ENCODE peak calls at places on chromosomes 4 and X, in ten cellular contexts. T is HCT116, P is upper lobe of left lung, M is ovary, K is heart left ventricle, A is A549, N is right lobe of liver, G is stomach, E is sigmoid colon, H is K562. L is an unnamed sample.

GRCh38 chr4:76377922-76378321 is 43.0 kb downstream of the CCDC158 start:
- DNase-seq in T (peak), P (no peak), M (no peak), K (no peak), A (peak), N (no peak), G (peak), E (no peak), H (peak), L (peak)

GRCh38 chr4:42654606-42655005 is 2.3 kb downstream of the ATP8A1 start:
- DNase-seq in T (peak), P (no peak), M (no peak), K (no peak), A (no peak), N (no peak), G (no peak), E (no peak), H (no peak), L (peak)

GRCh38 chrX:46203115-46203514 is 342.1 kb downstream of the ZNF674 start:
- DNase-seq in T (no peak), P (no peak), M (no peak), K (no peak), A (no peak), N (no peak), G (no peak), E (no peak), H (no peak), L (no peak)

GRCh38 chrX:47169726-47170515 is 23.7 kb upstream of the UBA1 start:
- DNase-seq in T (no peak), P (no peak), M (no peak), K (peak), A (no peak), N (no peak), G (peak), E (no peak), H (peak), L (no peak)

GRCh38 chrX:97854071-97854470 is 970.4 kb downstream of the RPA4 start:
- DNase-seq in T (no peak), P (no peak), M (no peak), K (no peak), A (no peak), N (no peak), G (no peak), E (no peak), H (no peak), L (no peak)

GRCh38 chr4:23135792-23136645 is 443.3 kb downstream of the GBA3 start:
- DNase-seq in T (peak), P (no peak), M (no peak), K (no peak), A (peak), N (no peak), G (no peak), E (no peak), H (peak), L (no peak)

GRCh38 chr4:114613579-114613978 is 15.0 kb downstream of the UGT8 start:
- DNase-seq in T (no peak), P (no peak), M (no peak), K (no peak), A (no peak), N (no peak), G (no peak), E (no peak), H (no peak), L (no peak)

GRCh38 chr4:108852691-108853090 is 89.8 kb upstream of the ETNPPL start:
- DNase-seq in T (no peak), P (no peak), M (no peak), K (no peak), A (no peak), N (no peak), G (no peak), E (no peak), H (no peak), L (no peak)

GRCh38 chrX:57156397-57157049 is 19.3 kb upstream of the SPIN2A start:
- DNase-seq in T (peak), P (no peak), M (no peak), K (peak), A (no peak), N (peak), G (peak), E (no peak), H (peak), L (peak)

GRCh38 chr4:168755643-168756482 is 254.2 kb downstream of the CBR4 start:
- DNase-seq in T (no peak), P (no peak), M (no peak), K (no peak), A (no peak), N (no peak), G (no peak), E (no peak), H (no peak), L (no peak)

GRCh38 chrX:119237526-119238035 is 1.5 kb downstream of the PGRMC1 start:
- DNase-seq in T (no peak), P (no peak), M (no peak), K (no peak), A (no peak), N (no peak), G (no peak), E (no peak), H (no peak), L (no peak)

GRCh38 chr4:170047774-170048354 is 21.7 kb upstream of the MFAP3L start:
- DNase-seq in T (peak), P (no peak), M (peak), K (peak), A (peak), N (no peak), G (peak), E (no peak), H (peak), L (peak)

GRCh38 chr4:3679851-3680311 is 86.3 kb upstream of the ADRA2C start:
- DNase-seq in T (no peak), P (peak), M (peak), K (no peak), A (no peak), N (no peak), G (no peak), E (peak), H (no peak), L (peak)

GRCh38 chr4:60655356-60655755 is 544.8 kb upstream of the ADGRL3 start:
- DNase-seq in T (no peak), P (no peak), M (no peak), K (no peak), A (no peak), N (no peak), G (no peak), E (no peak), H (no peak), L (no peak)

GRCh38 chr4:15336410-15337184 is 91.2 kb upstream of the C1QTNF7 start:
- DNase-seq in T (no peak), P (no peak), M (no peak), K (no peak), A (no peak), N (no peak), G (no peak), E (no peak), H (no peak), L (no peak)

GRCh38 chr4:165761968-165762367 is 111.1 kb upstream of the TLL1 start:
- DNase-seq in T (no peak), P (no peak), M (no peak), K (no peak), A (no peak), N (no peak), G (no peak), E (no peak), H (no peak), L (no peak)

GRCh38 chrX:10992110-10992509 is 119.0 kb upstream of the HCCS start:
- DNase-seq in T (no peak), P (no peak), M (no peak), K (no peak), A (no peak), N (no peak), G (no peak), E (no peak), H (no peak), L (no peak)

GRCh38 chr4:41832961-41833360 is 84.4 kb upstream of the PHOX2B start:
- DNase-seq in T (no peak), P (no peak), M (no peak), K (no peak), A (no peak), N (no peak), G (no peak), E (no peak), H (no peak), L (no peak)

GRCh38 chr4:23290656-23291055 is 597.9 kb downstream of the GBA3 start:
- DNase-seq in T (no peak), P (no peak), M (no peak), K (no peak), A (no peak), N (no peak), G (no peak), E (no peak), H (no peak), L (no peak)

GRCh38 chr4:51843309-51844156 is 580 bp downstream of the DCUN1D4 start:
- DNase-seq in T (no peak), P (peak), M (peak), K (peak), A (peak), N (peak), G (peak), E (peak), H (peak), L (peak)

GRCh38 chr4:51840791-51841190 is 2.2 kb upstream of the DCUN1D4 start:
- DNase-seq in T (no peak), P (no peak), M (no peak), K (no peak), A (no peak), N (no peak), G (no peak), E (no peak), H (no peak), L (no peak)

GRCh38 chr4:51844157-51845054 is 1.5 kb downstream of the DCUN1D4 start:
- DNase-seq in T (peak), P (peak), M (peak), K (peak), A (peak), N (peak), G (peak), E (peak), H (peak), L (peak)

GRCh38 chr4:51842554-51843308 is at the start of gene DCUN1D4:
- DNase-seq in T (peak), P (peak), M (peak), K (peak), A (peak), N (peak), G (peak), E (peak), H (peak), L (peak)

GRCh38 chr4:51842167-51842553 is 793 bp upstream of the DCUN1D4 start:
- DNase-seq in T (no peak), P (no peak), M (peak), K (peak), A (no peak), N (no peak), G (no peak), E (peak), H (no peak), L (no peak)
- H3K27ac ChIP-seq in T (peak), P (peak), M (peak), K (peak), A (peak), N (peak), G (peak), E (peak), H (peak), L (peak)

GRCh38 chrX:71095555-71095970 is at the start of gene FOXO4:
- DNase-seq in T (peak), P (peak), M (peak), K (peak), A (peak), N (peak), G (peak), E (peak), H (peak), L (peak)

GRCh38 chrX:71098302-71098701 is 2.7 kb downstream of the FOXO4 start:
- DNase-seq in T (peak), P (no peak), M (peak), K (peak), A (peak), N (no peak), G (peak), E (peak), H (peak), L (peak)

GRCh38 chrX:71095033-71095432 is 618 bp upstream of the FOXO4 start:
- DNase-seq in T (no peak), P (no peak), M (no peak), K (no peak), A (no peak), N (no peak), G (no peak), E (no peak), H (no peak), L (no peak)

GRCh38 chrX:71096702-71097032 is 1.0 kb downstream of the FOXO4 start:
- DNase-seq in T (no peak), P (peak), M (no peak), K (no peak), A (no peak), N (no peak), G (peak), E (no peak), H (no peak), L (no peak)

DNA sequence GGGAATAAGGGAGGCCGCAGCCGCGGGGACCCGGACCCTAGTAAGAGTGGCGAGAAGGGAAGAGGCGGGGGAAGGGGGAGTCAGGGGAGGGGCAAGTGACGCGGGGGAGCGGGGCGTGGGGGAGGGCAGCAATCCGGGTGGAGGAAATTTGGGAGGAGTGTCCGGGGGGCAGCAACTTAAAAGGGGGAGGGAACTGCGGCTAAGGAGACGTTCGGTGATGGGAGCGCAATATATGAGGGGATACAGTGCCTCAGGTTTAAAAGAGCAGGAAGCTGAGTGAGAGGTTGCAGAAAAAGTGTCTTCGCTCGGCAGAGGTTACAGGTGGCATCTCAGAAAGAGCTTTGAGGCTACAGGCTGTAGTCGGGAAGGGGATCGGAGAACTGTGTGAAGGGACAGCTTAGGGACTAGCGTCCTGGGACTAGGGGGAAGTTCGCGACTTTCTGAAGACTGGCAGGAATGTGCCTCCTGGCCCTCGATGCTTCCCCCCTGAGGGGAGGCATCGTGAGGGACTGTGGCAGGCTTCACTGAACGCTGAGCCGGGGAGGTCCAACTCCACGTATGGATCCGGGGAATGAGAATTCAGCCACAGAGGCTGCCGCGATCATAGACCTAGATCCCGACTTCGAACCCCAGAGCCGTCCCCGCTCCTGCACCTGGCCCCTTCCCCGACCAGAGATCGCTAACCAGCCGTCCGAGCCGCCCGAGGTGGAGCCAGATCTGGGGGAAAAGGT is 485 bp downstream of the FOXO4 start:
- DNase-seq in T (peak), P (no peak), M (no peak), K (no peak), A (peak), N (no peak), G (no peak), E (no peak), H (peak), L (no peak)
- TF ChIP-seq POLR2A in T (no peak), P (peak), M (peak), K (peak), A (no peak), N (no peak), G (no peak), E (no peak), H (no peak), L (no peak)

GRCh38 chr4:158016511-158016910 is 156.3 kb downstream of the GASK1B start:
- DNase-seq in T (no peak), P (no peak), M (no peak), K (no peak), A (no peak), N (no peak), G (no peak), E (no peak), H (no peak), L (no peak)

GRCh38 chr4:158020175-158020574 is 152.7 kb downstream of the GASK1B start:
- DNase-seq in T (peak), P (no peak), M (no peak), K (no peak), A (peak), N (no peak), G (no peak), E (peak), H (no peak), L (no peak)

GRCh38 chr4:158020734-158021346 is 152.0 kb downstream of the GASK1B start:
- DNase-seq in T (peak), P (no peak), M (no peak), K (no peak), A (no peak), N (no peak), G (no peak), E (no peak), H (no peak), L (no peak)

GRCh38 chr4:158018831-158019230 is 154.0 kb downstream of the GASK1B start:
- DNase-seq in T (no peak), P (no peak), M (no peak), K (no peak), A (no peak), N (no peak), G (no peak), E (no peak), H (no peak), L (no peak)

DNA sequence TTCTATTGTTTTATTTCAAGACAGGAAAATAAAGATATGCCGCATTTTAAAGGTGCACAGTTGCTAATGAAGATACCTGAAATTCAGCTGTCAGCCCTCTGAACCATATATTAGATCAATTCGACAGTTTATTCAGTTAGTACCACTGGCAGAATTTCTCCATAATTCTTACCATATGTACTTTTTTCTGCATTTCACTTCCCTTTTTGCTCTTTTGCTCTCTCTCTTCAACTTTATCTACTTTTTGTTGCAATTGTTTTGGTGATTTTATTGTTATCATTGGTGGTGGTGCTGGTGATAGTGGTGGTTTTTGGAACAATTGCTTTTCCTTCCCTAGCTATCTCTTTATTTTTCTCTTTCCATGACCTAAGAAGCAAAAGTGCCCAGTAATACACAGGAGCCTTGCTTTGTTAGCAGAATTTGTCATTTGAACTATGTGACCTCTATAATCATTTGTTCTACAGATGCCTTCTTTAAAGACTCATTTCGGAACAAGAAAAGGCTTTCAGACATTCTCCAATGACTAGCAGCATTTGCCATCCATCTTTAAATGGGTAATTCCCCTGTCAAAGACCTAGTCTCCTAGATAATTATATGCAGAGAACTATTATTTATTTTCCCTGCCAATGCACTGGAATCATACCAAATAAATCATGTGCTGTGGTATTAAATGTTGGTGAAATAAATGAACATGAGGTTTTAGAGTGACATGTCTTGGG is 154.6 kb downstream of the GASK1B start:
- DNase-seq in T (no peak), P (no peak), M (no peak), K (no peak), A (no peak), N (no peak), G (no peak), E (no peak), H (no peak), L (no peak)
- H3K27ac ChIP-seq in T (no peak), P (no peak), M (peak), K (no peak), A (peak), N (no peak), G (no peak), E (no peak), H (no peak), L (no peak)

DNA sequence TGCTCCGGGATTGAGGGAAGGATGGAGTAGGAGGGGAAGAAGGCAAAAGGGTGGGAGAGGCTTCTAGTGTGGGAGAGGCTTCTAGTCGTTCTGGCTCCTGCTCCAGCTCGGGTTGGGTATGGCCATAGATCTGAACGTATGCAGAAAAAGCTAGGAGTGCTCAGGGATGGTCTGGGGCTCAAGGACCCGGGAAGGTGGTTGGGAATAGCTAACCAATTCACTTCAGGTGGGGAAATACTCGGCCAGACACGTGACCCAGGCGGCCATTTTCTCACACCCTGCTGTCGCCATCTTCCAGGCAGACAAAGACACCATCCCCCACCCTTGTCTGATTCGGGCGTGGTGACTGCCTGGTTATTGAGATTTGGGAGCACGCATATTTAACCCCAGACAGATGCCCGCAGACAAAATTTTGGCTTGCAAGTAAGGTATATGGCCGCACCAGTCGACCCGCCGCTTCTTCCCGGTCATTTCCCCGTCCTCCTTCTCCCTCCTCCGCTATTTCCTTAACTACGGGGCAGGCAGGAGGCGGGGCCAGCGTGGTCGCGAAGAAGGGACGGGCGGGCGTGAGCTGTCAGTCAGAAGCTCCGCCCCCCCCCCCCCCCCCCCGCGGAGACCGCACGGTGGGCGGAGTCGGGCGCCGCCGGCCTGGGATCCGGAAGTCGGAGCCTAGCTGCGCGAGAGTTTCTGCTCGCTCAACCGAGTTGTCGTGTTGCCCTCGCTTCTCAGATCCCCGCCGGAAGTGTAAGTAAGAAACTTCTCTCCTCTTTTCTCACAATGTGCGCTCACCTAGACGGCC is at the start of gene GNL3L:
- DNase-seq in T (peak), P (peak), M (peak), K (peak), A (peak), N (peak), G (peak), E (peak), H (peak), L (peak)
- TF ChIP-seq POLR2A in T (no peak), P (peak), M (peak), K (peak), A (peak), N (peak), G (no peak), E (no peak), H (peak), L (peak)

GRCh38 chrX:68163446-68163845 is 269.8 kb downstream of the OPHN1 start:
- DNase-seq in T (no peak), P (no peak), M (no peak), K (no peak), A (no peak), N (no peak), G (no peak), E (no peak), H (no peak), L (no peak)
- H3K27ac ChIP-seq in T (no peak), P (no peak), M (no peak), K (no peak), A (no peak), N (no peak), G (no peak), E (no peak), H (no peak), L (no peak)

GRCh38 chrX:153794018-153794896 is at the start of the genes IDH3G and SSR4:
- DNase-seq in T (peak), P (peak), M (peak), K (peak), A (peak), N (peak), G (peak), E (peak), H (peak), L (peak)
- TF ChIP-seq POLR2A in T (no peak), P (peak), M (peak), K (peak), A (peak), N (peak), G (no peak), E (peak), H (peak), L (no peak)

GRCh38 chr4:121614136-121614535 is 82.6 kb downstream of the ANXA5 start:
- DNase-seq in T (no peak), P (no peak), M (no peak), K (no peak), A (no peak), N (no peak), G (no peak), E (no peak), H (no peak), L (no peak)
- H3K27ac ChIP-seq in T (no peak), P (no peak), M (no peak), K (no peak), A (no peak), N (no peak), G (no peak), E (no peak), H (no peak), L (no peak)

GRCh38 chrX:1448793-1449580 is 3.7 kb downstream of the ASMTL start:
- DNase-seq in T (no peak), P (no peak), M (no peak), K (no peak), A (no peak), N (peak), G (no peak), E (peak), H (no peak), L (no peak)
- TF ChIP-seq POLR2A in T (no peak), P (no peak), M (no peak), K (no peak), A (no peak), N (no peak), G (no peak), E (no peak), H (no peak), L (no peak)

GRCh38 chr4:80151981-80152380 is 45.3 kb upstream of the PRDM8 start:
- DNase-seq in T (no peak), P (no peak), M (no peak), K (no peak), A (no peak), N (no peak), G (no peak), E (no peak), H (no peak), L (no peak)
- H3K27ac ChIP-seq in T (no peak), P (no peak), M (no peak), K (no peak), A (no peak), N (no peak), G (no peak), E (no peak), H (no peak), L (no peak)

L was measured in thyroid gland.